ENCODE peak calls at places on chromosomes 16 and 17, in ten cellular contexts. M, Q, P, B, C, S, Y, H, I and A are unnamed samples.

GRCh38 chr16:19130852-19131808 is 17.4 kb downstream of the ITPRIPL2 start:
- DNase-seq in P (no peak), Q (no peak), B (no peak), Y (peak; percentile 77), H (no peak), C (peak; percentile 85), I (peak; percentile 23), S (no peak), M (peak; percentile 88), A (no peak)

GRCh38 chr17:33385713-33386112 is 92.6 kb upstream of the ASIC2 start:
- DNase-seq in Q (no peak), P (no peak), B (no peak), Y (no peak), C (no peak), I (no peak), M (no peak), H (no peak), S (no peak), A (no peak)

GRCh38 chr17:8153550-8153956 is 1.3 kb upstream of the PER1 start:
- DNase-seq in B (no peak), S (peak; percentile 87), Q (peak; percentile 93), I (peak; percentile 74), H (no peak), C (peak; percentile 95), M (peak; percentile 92), P (no peak), Y (peak; percentile 97), A (no peak)

GRCh38 chr17:72120878-72121163 is at the start of gene SOX9:
- DNase-seq in I (peak; percentile 96), C (peak; percentile 96), Y (peak; percentile 97), B (no peak), P (peak; percentile 79), H (peak; percentile 76), M (peak; percentile 95), S (peak; percentile 100), Q (peak; percentile 97), A (peak; percentile 88)

GRCh38 chr16:21150375-21151001 is at the start of gene DNAH3:
- DNase-seq in P (no peak), S (no peak), Y (no peak), I (no peak), H (no peak), B (no peak), M (no peak), C (no peak), Q (no peak), A (no peak)

GRCh38 chr16:30948087-30948955 is 547 bp upstream of the ORAI3 start:
- DNase-seq in Y (peak; percentile 98), Q (peak; percentile 85), P (no peak), I (peak; percentile 95), S (peak; percentile 87), B (no peak), H (peak; percentile 91), C (peak; percentile 97), M (peak; percentile 98), A (peak; percentile 98)

GRCh38 chr17:29590979-29591736 is 1.7 kb upstream of the GIT1 start:
- DNase-seq in Q (no peak), H (no peak), B (no peak), C (peak; percentile 71), P (no peak), M (peak; percentile 82), I (no peak), Y (no peak), S (peak; percentile 91), A (no peak)

GRCh38 chr16:29816694-29817441 is 916 bp downstream of the PAGR1 start:
- DNase-seq in P (peak; percentile 71), C (peak; percentile 76), M (peak; percentile 69), S (peak; percentile 67), H (no peak), Q (peak; percentile 77), Y (peak; percentile 64), B (no peak), I (no peak), A (no peak)

GRCh38 chr17:10013360-10014112 is 108.5 kb upstream of the RCVRN start:
- DNase-seq in Y (no peak), H (no peak), I (no peak), M (no peak), Q (no peak), B (no peak), P (peak; percentile 64), S (no peak), C (peak; percentile 8), A (no peak)

GRCh38 chr17:30095507-30096244 is 20.9 kb upstream of the NSRP1 start:
- DNase-seq in Q (no peak), I (peak; percentile 9), S (peak; percentile 78), C (peak; percentile 79), P (peak; percentile 43), Y (peak; percentile 85), M (peak; percentile 81), B (no peak), H (no peak), A (no peak)

GRCh38 chr16:10851512-10851911 is 25.5 kb upstream of the CIITA start:
- DNase-seq in M (no peak), Q (no peak), H (no peak), I (no peak), P (no peak), Y (no peak), C (no peak), B (no peak), S (no peak), A (no peak)

GRCh38 chr16:61344791-61345190 is 691.4 kb downstream of the CDH8 start:
- DNase-seq in Q (no peak), I (no peak), Y (no peak), H (no peak), B (no peak), S (no peak), P (no peak), C (no peak), M (no peak), A (no peak)

GRCh38 chr17:77923135-77923534 is 35.4 kb upstream of the TNRC6C start:
- DNase-seq in H (no peak), C (no peak), B (no peak), P (no peak), S (no peak), M (no peak), Q (no peak), Y (no peak), I (no peak), A (no peak)

GRCh38 chr17:48051278-48051677 is 3.1 kb downstream of the NFE2L1 start:
- DNase-seq in H (no peak), Q (no peak), I (no peak), P (no peak), B (no peak), M (no peak), C (no peak), Y (no peak), S (no peak), A (no peak)

GRCh38 chr17:40419559-40420331 is 2.0 kb upstream of the TOP2A start:
- DNase-seq in I (no peak), P (no peak), Q (no peak), B (no peak), Y (no peak), M (no peak), C (no peak), S (no peak), H (no peak), A (peak; percentile 76)

GRCh38 chr16:23842137-23842600 is 6.4 kb downstream of the PRKCB start:
- DNase-seq in C (no peak), S (no peak), P (no peak), Q (no peak), M (no peak), I (no peak), Y (no peak), H (no peak), B (no peak), A (no peak)

GRCh38 chr17:27560668-27561067 is 70.3 kb upstream of the LGALS9 start:
- DNase-seq in Y (no peak), C (no peak), B (no peak), Q (peak; percentile 85), P (no peak), H (no peak), I (no peak), S (no peak), M (no peak), A (no peak)

GRCh38 chr16:3187798-3188674 is at the start of gene OR1F1:
- DNase-seq in B (peak; percentile 29), H (no peak), C (peak; percentile 78), P (peak; percentile 18), I (no peak), S (peak; percentile 69), Y (peak; percentile 68), M (peak; percentile 94), Q (no peak), A (no peak)

GRCh38 chr16:53773881-53774280 is 69.9 kb downstream of the FTO start:
- DNase-seq in I (no peak), M (no peak), P (no peak), B (no peak), S (no peak), Q (no peak), C (no peak), Y (peak; percentile 56), H (no peak), A (no peak)

GRCh38 chr17:37088913-37089312 is 140.2 kb downstream of the AATF start:
- DNase-seq in I (peak; percentile 9), S (no peak), M (no peak), Q (no peak), Y (no peak), H (no peak), C (no peak), B (no peak), P (no peak), A (no peak)

GRCh38 chr17:39647242-39647641 is 10.3 kb downstream of the STARD3 start:
- DNase-seq in S (no peak), C (no peak), I (no peak), Y (no peak), Q (no peak), B (no peak), M (no peak), P (no peak), H (no peak), A (no peak)

GRCh38 chr17:12053552-12053951 is 32.9 kb downstream of the MAP2K4 start:
- DNase-seq in M (no peak), I (no peak), B (no peak), C (no peak), H (no peak), S (no peak), Q (no peak), P (no peak), Y (no peak), A (no peak)

GRCh38 chr16:15996432-15997109 is 47.2 kb downstream of the ABCC1 start:
- DNase-seq in Q (no peak), S (peak; percentile 88), Y (peak; percentile 87), C (peak; percentile 97), B (no peak), H (no peak), P (no peak), I (no peak), M (peak; percentile 95), A (no peak)

GRCh38 chr17:2400877-2401425 is at the start of gene MNT:
- DNase-seq in P (peak; percentile 94), I (peak; percentile 95), C (peak; percentile 95), Y (peak; percentile 96), B (peak; percentile 89), S (peak; percentile 93), H (peak; percentile 90), Q (peak; percentile 92), M (peak; percentile 84), A (peak; percentile 98)

GRCh38 chr17:43891851-43892671 is 15.3 kb downstream of the MPP2 start:
- DNase-seq in Q (peak; percentile 50), H (no peak), S (no peak), I (no peak), B (no peak), M (no peak), P (no peak), Y (no peak), C (no peak), A (no peak)

GRCh38 chr17:51764387-51764971 is 394.0 kb downstream of the CA10 start:
- DNase-seq in S (peak; percentile 78), P (peak; percentile 63), B (peak; percentile 15), M (peak; percentile 75), Q (peak; percentile 36), I (peak; percentile 57), C (peak; percentile 53), Y (peak; percentile 46), H (peak; percentile 41), A (no peak)

GRCh38 chr17:39167492-39167891 is 1.5 kb upstream of the ARL5C start:
- DNase-seq in Q (no peak), M (no peak), H (no peak), I (peak; percentile 42), P (peak; percentile 71), S (no peak), B (no peak), Y (no peak), C (no peak), A (no peak)

GRCh38 chr16:27252206-27252585 is 16.4 kb downstream of the NSMCE1 start:
- DNase-seq in I (no peak), M (no peak), B (no peak), H (no peak), Q (no peak), Y (no peak), S (no peak), C (no peak), P (no peak), A (no peak)